ENCODE peak calls at places on chromosome 19, in nine cellular contexts. W is NCI-H1105, E is lower leg skin, H is astrocyte of the hippocampus, V is NT2/D1, F is keratinocyte, P is Caco-2, D is GM03348, B is A549. S is an unnamed sample.

GRCh38 chr19:34232566-34233481 is 21.5 kb upstream of the GARRE1 start:
- DNase-seq in P (no peak), D (peak), V (no peak), F (peak), E (peak), B (peak), W (no peak), H (peak), S (no peak)

GRCh38 chr19:34182125-34182524 is 9.8 kb downstream of the LSM14A start:
- DNase-seq in F (no peak), H (no peak), V (no peak), W (no peak), B (no peak), D (no peak), P (no peak), E (no peak), S (no peak)

GRCh38 chr19:31344403-31344802 is 4.8 kb downstream of the TSHZ3 start:
- DNase-seq in V (no peak), H (no peak), W (no peak), D (no peak), B (no peak), F (no peak), P (no peak), E (no peak), S (no peak)

GRCh38 chr19:50889638-50890037 is 16.4 kb downstream of the KLK2 start:
- DNase-seq in F (no peak), B (no peak), D (no peak), P (no peak), H (no peak), W (no peak), V (no peak), E (no peak), S (no peak)

GRCh38 chr19:10471909-10472308 is 31.2 kb downstream of the KEAP1 start:
- DNase-seq in H (no peak), W (no peak), V (no peak), E (no peak), P (no peak), B (peak), D (peak), F (no peak), S (peak)

GRCh38 chr19:18763674-18764590 is 27.2 kb downstream of the COMP start:
- DNase-seq in B (no peak), E (peak), H (peak), W (peak), V (no peak), F (peak), P (no peak), D (peak), S (no peak)

GRCh38 chr19:50975766-50976165 is 6.4 kb upstream of the KLK6 start:
- DNase-seq in E (no peak), D (no peak), H (no peak), V (no peak), F (peak), B (peak), P (peak), W (no peak), S (peak)

GRCh38 chr19:3543150-3544053 is 4.4 kb downstream of the TEKTIP1 start:
- DNase-seq in P (no peak), E (no peak), B (no peak), W (no peak), H (no peak), D (no peak), F (no peak), V (no peak), S (no peak)

GRCh38 chr19:12783849-12784393 is 7.4 kb upstream of the JUNB start:
- DNase-seq in P (peak), E (peak), H (peak), B (no peak), V (no peak), F (no peak), W (no peak), D (no peak), S (peak)

GRCh38 chr19:2081873-2082810 is 14.0 kb downstream of the MOB3A start:
- DNase-seq in D (no peak), F (no peak), V (no peak), H (no peak), E (no peak), P (no peak), W (no peak), B (no peak), S (no peak)